ENCODE peak calls at places on chromosomes 2 and 18, in nine cellular contexts. R is psoas muscle; K is IMR-90; M is activated effector memory CD4-positive, alpha-beta T cell treated with anti-CD3 and anti-CD28 coated beads, Interleukin-2, amount 50 U/mL, for 16 hours; A is stimulated activated naive CD8-positive, alpha-beta T cell treated with anti-CD3 and anti-CD28 coated beads, Interleukin-15, amount 100 ng/mL, for 72 hours; D is NCI-H1105; U is ureter; V is CD4-positive, alpha-beta T cell; N is LoVo. B is an unnamed sample.

GRCh38 chr2:218395456-218395825 is 4.2 kb upstream of the CTDSP1 start:
- DNase-seq in R (no peak), K (no peak), M (no peak), A (no peak), D (no peak), U (no peak), V (no peak), N (no peak), B (no peak)

GRCh38 chr2:112996635-112997034 is 8.6 kb upstream of the IL36A start:
- DNase-seq in R (no peak), K (no peak), M (peak), A (peak), D (no peak), U (no peak), V (peak), N (no peak), B (no peak)

GRCh38 chr2:197158138-197158537 is 152.4 kb downstream of the ANKRD44 start:
- DNase-seq in R (no peak), K (no peak), M (no peak), A (no peak), D (no peak), U (no peak), V (no peak), N (no peak), B (no peak)

GRCh38 chr2:52074139-52074719 is 1042.3 kb upstream of the NRXN1 start:
- DNase-seq in R (no peak), K (no peak), M (no peak), A (no peak), D (no peak), U (no peak), V (no peak), N (no peak), B (no peak)

GRCh38 chr18:62497171-62497783 is 25.5 kb upstream of the ZCCHC2 start:
- DNase-seq in R (no peak), K (no peak), M (no peak), A (no peak), D (no peak), U (no peak), V (no peak), N (no peak), B (no peak)

GRCh38 chr2:20052872-20053281 is 1.4 kb upstream of the LAPTM4A start:
- DNase-seq in R (peak), K (peak), M (no peak), A (no peak), D (peak), U (peak), V (no peak), N (peak), B (peak)

GRCh38 chr2:54845514-54845913 is 122.1 kb downstream of the EML6 start:
- DNase-seq in R (no peak), K (peak), M (no peak), A (no peak), D (no peak), U (no peak), V (no peak), N (no peak), B (no peak)

GRCh38 chr2:164314148-164314547 is 307.1 kb downstream of the GRB14 start:
- DNase-seq in R (no peak), K (no peak), M (no peak), A (no peak), D (peak), U (no peak), V (no peak), N (peak), B (no peak)

GRCh38 chr2:17851731-17852585 is 26.5 kb upstream of the KCNS3 start:
- DNase-seq in R (peak), K (peak), M (no peak), A (peak), D (peak), U (peak), V (no peak), N (peak), B (no peak)

B was measured in lower leg skin.